ENCODE peak calls at places on chromosomes 5 and 9, in six cellular contexts. X is renal cortical epithelial cell; E is C1 segment of cervical spinal cord; U is activated CD8-positive, alpha-beta memory T cell treated with anti-CD3 and anti-CD28 coated beads for 1 hour; K is T follicular helper cell; C is esophagus muscularis mucosa. J is an unnamed sample.

GRCh38 chr9:123658792-123659191 is 271.1 kb downstream of the DENND1A start:
- DNase-seq in U (no peak), K (no peak), E (no peak), C (no peak), X (peak), J (no peak)

GRCh38 chr9:70093944-70094343 is 50.3 kb downstream of the MAMDC2 start:
- DNase-seq in U (no peak), E (no peak), C (no peak), X (peak), K (no peak), J (no peak)

GRCh38 chr5:62596691-62597090 is 18.1 kb downstream of the LRRC70 start:
- DNase-seq in K (no peak), C (no peak), X (no peak), U (no peak), E (no peak), J (no peak)

GRCh38 chr9:116157436-116158138 is 4.0 kb downstream of the PAPPA start:
- DNase-seq in U (no peak), C (no peak), E (no peak), K (no peak), X (peak), J (no peak)

GRCh38 chr5:131639148-131639547 is 4.1 kb upstream of the RAPGEF6 start:
- DNase-seq in U (no peak), E (no peak), K (no peak), C (no peak), X (no peak), J (no peak)

GRCh38 chr5:68455216-68455615 is 239.7 kb downstream of the PIK3R1 start:
- DNase-seq in C (no peak), K (no peak), X (no peak), E (no peak), U (no peak), J (no peak)

GRCh38 chr9:108163321-108164005 is 673.9 kb upstream of the KLF4 start:
- DNase-seq in C (no peak), K (no peak), E (no peak), U (no peak), X (peak), J (no peak)

GRCh38 chr5:83744851-83745250 is 24.2 kb upstream of the HAPLN1 start:
- DNase-seq in E (no peak), K (no peak), C (no peak), X (no peak), U (no peak), J (no peak)

GRCh38 chr9:116471943-116472506 is 215.1 kb upstream of the TRIM32 start:
- DNase-seq in U (no peak), X (no peak), C (peak), K (no peak), E (no peak), J (no peak)

GRCh38 chr9:93898502-93899426 is 56.4 kb downstream of the BARX1 start:
- DNase-seq in K (no peak), E (no peak), C (no peak), U (no peak), X (no peak), J (no peak)

GRCh38 chr5:362978-363765 is 41.7 kb downstream of the AHRR start:
- DNase-seq in C (no peak), E (no peak), U (no peak), K (no peak), X (no peak), J (no peak)

GRCh38 chr5:79305706-79306105 is 69.8 kb downstream of the JMY start:
- DNase-seq in C (no peak), K (no peak), U (no peak), E (no peak), X (no peak), J (no peak)

GRCh38 chr5:151905639-151906038 is 19.0 kb downstream of the GLRA1 start:
- DNase-seq in X (peak), K (no peak), C (no peak), E (no peak), U (no peak), J (no peak)